ENCODE peak calls at places on chromosome 1, in five cellular contexts. One of them, this sample, is unnamed.

GRCh38 chr1:30467101-30467500 is 256.3 kb downstream of the MATN1 start:
- DNase-seq in HCT116: no peak
- DNase-seq in GM12878: no peak
- DNase-seq in K562: no peak
- DNase-seq in HepG2: no peak
- DNase-seq in this sample: no peak

GRCh38 chr1:111008031-111008430 is 44.3 kb upstream of the LRIF1 start:
- DNase-seq in HCT116: no peak
- DNase-seq in GM12878: no peak
- DNase-seq in K562: no peak
- DNase-seq in HepG2: no peak
- DNase-seq in this sample: no peak

GRCh38 chr1:67953301-67953700 is 97.1 kb downstream of the DIRAS3 start:
- DNase-seq in HCT116: no peak
- DNase-seq in GM12878: no peak
- DNase-seq in K562: no peak
- DNase-seq in HepG2: no peak
- DNase-seq in this sample: no peak

GRCh38 chr1:205811660-205812059 is 1.3 kb downstream of the SLC41A1 start:
- DNase-seq in HCT116: no peak
- DNase-seq in GM12878: no peak
- DNase-seq in K562: peak
- DNase-seq in HepG2: no peak
- DNase-seq in this sample: no peak

GRCh38 chr1:98331232-98331631 is 330.3 kb upstream of the SNX7 start:
- DNase-seq in HCT116: no peak
- DNase-seq in GM12878: no peak
- DNase-seq in K562: no peak
- DNase-seq in HepG2: no peak
- DNase-seq in this sample: no peak

GRCh38 chr1:186244825-186245224 is 130.2 kb downstream of the TPR start:
- DNase-seq in HCT116: no peak
- DNase-seq in GM12878: no peak
- DNase-seq in K562: no peak
- DNase-seq in HepG2: peak
- DNase-seq in this sample: peak

GRCh38 chr1:152933196-152933595 is 13.8 kb upstream of the SPRR5 start:
- DNase-seq in HCT116: no peak
- DNase-seq in GM12878: no peak
- DNase-seq in K562: no peak
- DNase-seq in HepG2: no peak
- DNase-seq in this sample: no peak

GRCh38 chr1:31815752-31816484 is at the start of gene SPOCD1:
- DNase-seq in HCT116: peak
- DNase-seq in GM12878: peak
- DNase-seq in K562: peak
- DNase-seq in HepG2: peak
- DNase-seq in this sample: peak

GRCh38 chr1:47935163-47935562 is 62.0 kb downstream of the TRABD2B start:
- DNase-seq in HCT116: no peak
- DNase-seq in GM12878: no peak
- DNase-seq in K562: no peak
- DNase-seq in HepG2: no peak
- DNase-seq in this sample: no peak

GRCh38 chr1:94103608-94104007 is 17.3 kb downstream of the ABCA4 start:
- DNase-seq in HCT116: no peak
- DNase-seq in GM12878: no peak
- DNase-seq in K562: no peak
- DNase-seq in HepG2: no peak
- DNase-seq in this sample: no peak

GRCh38 chr1:244435562-244436205 is 16.0 kb downstream of the ADSS2 start:
- DNase-seq in HCT116: peak
- DNase-seq in GM12878: no peak
- DNase-seq in K562: no peak
- DNase-seq in HepG2: peak
- DNase-seq in this sample: no peak

GRCh38 chr1:11918779-11919519 is 7.3 kb downstream of the KIAA2013 start:
- DNase-seq in HCT116: no peak
- DNase-seq in GM12878: no peak
- DNase-seq in K562: no peak
- DNase-seq in HepG2: no peak
- DNase-seq in this sample: no peak

GRCh38 chr1:32925360-32926142 is 24.4 kb upstream of the TMEM54 start:
- DNase-seq in HCT116: no peak
- DNase-seq in GM12878: no peak
- DNase-seq in K562: no peak
- DNase-seq in HepG2: peak
- DNase-seq in this sample: peak

DNA sequence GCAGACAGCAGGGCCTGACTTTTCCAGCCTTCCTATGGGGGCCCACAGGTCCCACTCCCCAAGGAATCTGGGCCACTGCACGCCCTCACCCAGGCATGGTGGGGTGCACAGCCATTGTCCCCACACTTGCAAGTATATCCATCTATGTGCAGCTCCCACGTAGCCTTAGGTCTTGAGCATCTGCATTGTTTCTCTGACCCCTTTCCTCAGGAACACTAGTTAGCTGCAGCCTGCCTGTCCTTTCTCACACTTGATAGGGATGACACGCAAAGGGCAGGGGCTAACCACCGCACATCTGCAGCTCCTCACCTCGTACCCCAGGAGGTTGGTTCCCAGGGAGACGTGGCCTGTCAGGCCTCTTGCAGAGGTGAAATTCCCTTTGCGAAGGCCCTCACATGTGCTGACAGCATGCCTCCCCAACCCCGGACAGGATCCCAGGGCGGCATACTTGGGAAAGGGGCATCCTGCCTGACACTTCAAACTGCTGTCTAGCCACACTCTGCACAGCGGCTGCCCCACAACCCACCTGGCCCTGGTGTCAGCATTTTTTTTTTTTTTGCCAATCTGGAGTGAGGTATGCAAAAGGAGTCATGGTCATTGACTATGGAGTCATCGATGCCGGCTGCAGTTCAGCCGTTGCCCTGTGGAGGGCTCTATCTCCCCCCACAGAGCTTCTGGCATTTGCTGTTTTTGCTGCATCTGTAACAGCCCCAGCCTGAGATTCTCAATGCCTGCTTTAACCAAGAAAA is 5.0 kb downstream of the JMJD4 start:
- DNase-seq in HCT116: peak
- DNase-seq in GM12878: no peak
- DNase-seq in K562: peak
- DNase-seq in HepG2: peak
- DNase-seq in this sample: peak
- TF ChIP-seq SRF in HCT116: no peak
- TF ChIP-seq SRF in GM12878: no peak
- TF ChIP-seq SRF in K562: no peak
- TF ChIP-seq SRF in HepG2: no peak
- TF ChIP-seq SRF in this sample: no peak

GRCh38 chr1:25461783-25462182 is 31.1 kb downstream of the MACO1 start:
- DNase-seq in HCT116: no peak
- DNase-seq in GM12878: no peak
- DNase-seq in K562: no peak
- DNase-seq in HepG2: no peak
- DNase-seq in this sample: no peak
- H3K27ac ChIP-seq in HCT116: no peak
- H3K27ac ChIP-seq in GM12878: no peak
- H3K27ac ChIP-seq in K562: no peak
- H3K27ac ChIP-seq in HepG2: no peak
- H3K27ac ChIP-seq in this sample: no peak

GRCh38 chr1:15187175-15187810 is 33.7 kb downstream of the TMEM51 start:
- DNase-seq in HCT116: no peak
- DNase-seq in GM12878: no peak
- DNase-seq in K562: no peak
- DNase-seq in HepG2: no peak
- DNase-seq in this sample: no peak
- TF ChIP-seq ZNF274 in HCT116: no peak
- TF ChIP-seq ZNF274 in GM12878: no peak
- TF ChIP-seq ZNF274 in K562: no peak
- TF ChIP-seq ZNF274 in HepG2: no peak
- TF ChIP-seq ZNF274 in this sample: no peak

DNA sequence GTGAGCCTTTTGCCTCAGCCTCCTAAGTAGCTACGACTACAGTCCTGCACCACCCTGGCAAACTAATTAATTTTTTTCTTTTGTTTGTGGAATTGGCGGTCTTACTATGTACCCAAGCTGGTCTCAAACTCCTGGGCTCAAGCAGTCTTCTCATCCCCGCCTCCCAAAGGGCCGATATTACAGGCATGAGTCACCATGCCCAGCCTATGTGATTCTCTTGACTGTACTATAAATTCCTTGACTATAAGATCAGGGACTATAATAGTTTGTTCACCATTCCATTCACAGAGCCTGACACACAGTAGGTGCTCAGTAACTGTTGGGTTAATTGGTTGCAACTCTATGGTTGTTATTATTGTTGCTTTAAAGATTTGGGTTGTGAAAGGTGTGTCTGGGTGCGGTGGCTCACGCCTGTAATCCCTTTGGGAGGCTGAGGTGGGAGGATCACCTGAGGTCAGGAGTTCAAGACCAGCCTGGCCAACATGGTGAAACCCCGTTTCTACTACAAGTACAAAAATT is 17.3 kb downstream of the DAP3 start:
- DNase-seq in HCT116: peak
- DNase-seq in GM12878: no peak
- DNase-seq in K562: no peak
- DNase-seq in HepG2: no peak
- DNase-seq in this sample: no peak
- TF ChIP-seq SRF in HCT116: no peak
- TF ChIP-seq SRF in GM12878: no peak
- TF ChIP-seq SRF in K562: no peak
- TF ChIP-seq SRF in HepG2: no peak
- TF ChIP-seq SRF in this sample: no peak

DNA sequence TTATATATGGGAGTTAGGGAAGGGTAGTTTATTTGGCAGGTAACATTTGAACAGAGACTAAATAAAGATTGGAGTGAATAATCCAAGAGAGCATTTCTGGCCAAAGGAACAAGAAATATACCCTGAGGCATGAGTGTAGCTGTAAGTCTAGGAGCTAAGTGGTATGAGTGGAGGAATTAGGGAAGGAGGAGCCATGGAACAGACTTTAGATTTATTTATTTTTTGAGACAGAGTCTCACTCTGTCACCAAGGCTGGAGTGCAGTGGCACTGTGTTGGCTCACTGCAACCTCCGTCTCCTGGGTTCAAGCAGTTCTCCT is 18.4 kb downstream of the CAPZA1 start:
- DNase-seq in HCT116: no peak
- DNase-seq in GM12878: no peak
- DNase-seq in K562: no peak
- DNase-seq in HepG2: no peak
- DNase-seq in this sample: no peak
- H3K27ac ChIP-seq in HCT116: no peak
- H3K27ac ChIP-seq in GM12878: no peak
- H3K27ac ChIP-seq in K562: no peak
- H3K27ac ChIP-seq in HepG2: peak
- H3K27ac ChIP-seq in this sample: no peak

DNA sequence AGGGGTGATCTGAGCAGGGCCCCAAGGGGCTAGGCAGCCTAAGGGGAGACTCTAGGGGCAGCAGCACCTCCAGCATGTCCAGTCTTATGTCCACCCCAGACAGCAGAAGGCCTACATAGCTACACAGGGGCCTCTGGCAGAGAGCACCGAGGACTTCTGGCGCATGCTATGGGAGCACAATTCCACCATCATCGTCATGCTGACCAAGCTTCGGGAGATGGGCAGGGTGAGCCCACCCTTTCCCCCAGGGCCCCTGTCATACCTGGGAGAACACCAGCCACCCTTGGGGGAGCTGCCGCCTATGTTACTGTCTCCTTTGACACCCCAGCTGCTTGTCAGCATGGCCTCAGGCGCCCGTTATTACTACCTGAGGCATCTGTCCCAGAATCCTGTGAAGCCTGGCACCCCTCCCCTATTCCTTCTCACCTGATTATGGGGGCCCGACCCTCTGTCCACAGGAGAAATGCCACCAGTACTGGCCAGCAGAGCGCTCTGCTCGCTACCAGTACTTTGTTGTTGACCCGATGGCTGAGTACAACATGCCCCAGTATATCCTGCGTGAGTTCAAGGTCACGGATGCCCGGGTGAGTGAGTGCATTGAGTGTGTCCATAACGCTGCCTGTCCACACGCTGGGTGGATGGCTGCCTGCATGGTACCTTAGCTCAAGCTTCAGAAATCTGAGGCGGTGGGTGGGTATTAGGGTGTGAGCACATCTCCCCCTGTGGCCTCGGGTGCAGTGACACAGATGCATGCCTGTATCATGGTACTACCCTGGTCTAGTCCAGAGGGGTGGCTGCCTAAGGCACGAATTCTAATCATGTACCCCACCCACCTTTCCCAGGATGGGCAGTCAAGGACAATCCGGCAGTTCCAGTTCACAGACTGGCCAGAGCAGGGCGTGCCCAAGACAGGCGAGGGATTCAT is 29.7 kb upstream of the KDM4A start:
- DNase-seq in HCT116: no peak
- DNase-seq in GM12878: no peak
- DNase-seq in K562: no peak
- DNase-seq in HepG2: no peak
- DNase-seq in this sample: no peak
- TF ChIP-seq ZNF274 in HCT116: no peak
- TF ChIP-seq ZNF274 in GM12878: no peak
- TF ChIP-seq ZNF274 in K562: no peak
- TF ChIP-seq ZNF274 in HepG2: no peak
- TF ChIP-seq ZNF274 in this sample: no peak

GRCh38 chr1:20633190-20634064 is at the start of gene PINK1:
- DNase-seq in HCT116: peak
- DNase-seq in GM12878: no peak
- DNase-seq in K562: peak
- DNase-seq in HepG2: peak
- DNase-seq in this sample: peak
- TF ChIP-seq SRF in HCT116: no peak
- TF ChIP-seq SRF in GM12878: no peak
- TF ChIP-seq SRF in K562: no peak
- TF ChIP-seq SRF in HepG2: no peak
- TF ChIP-seq SRF in this sample: no peak

GRCh38 chr1:235079443-235079967 is 49.1 kb downstream of the TOMM20 start:
- DNase-seq in HCT116: peak
- DNase-seq in GM12878: no peak
- DNase-seq in K562: no peak
- DNase-seq in HepG2: peak
- DNase-seq in this sample: no peak
- H3K27ac ChIP-seq in HCT116: peak
- H3K27ac ChIP-seq in GM12878: peak
- H3K27ac ChIP-seq in K562: no peak
- H3K27ac ChIP-seq in HepG2: peak
- H3K27ac ChIP-seq in this sample: no peak